ENCODE peak calls at places on chromosomes 2 and 18, in four cellular contexts. L is HL-60, D is GM12878, M is K562. U is an unnamed sample.

GRCh38 chr2:207884127-207884526 is 114.4 kb upstream of the FZD5 start:
- DNase-seq in L (no peak), M (no peak), D (no peak), U (no peak)

GRCh38 chr2:201996681-201997254 is 36.9 kb upstream of the FZD7 start:
- DNase-seq in D (no peak), L (no peak), M (no peak), U (no peak)

GRCh38 chr18:62329676-62330454 is 4.8 kb downstream of the TNFRSF11A start:
- DNase-seq in D (no peak), M (no peak), L (no peak), U (no peak)

GRCh38 chr2:154264024-154264423 is 392.3 kb downstream of the GALNT13 start:
- DNase-seq in L (no peak), D (no peak), M (no peak), U (no peak)

GRCh38 chr2:128377071-128377910 is 58.6 kb upstream of the HS6ST1 start:
- DNase-seq in D (no peak), M (no peak), L (no peak), U (no peak)

GRCh38 chr2:112841399-112842044 is 4.9 kb upstream of the IL1B start:
- DNase-seq in D (no peak), L (peak), M (no peak), U (no peak)

GRCh38 chr2:32760628-32761027 is 132.8 kb downstream of the TTC27 start:
- DNase-seq in L (no peak), D (no peak), M (no peak), U (no peak)

GRCh38 chr2:205367536-205367935 is 314.8 kb upstream of the NRP2 start:
- DNase-seq in M (no peak), D (no peak), L (no peak), U (no peak)

GRCh38 chr2:2229898-2230817 is 100.9 kb downstream of the MYT1L start:
- DNase-seq in M (no peak), L (no peak), D (no peak), U (no peak)

GRCh38 chr18:68738572-68738971 is 23.7 kb upstream of the TMX3 start:
- DNase-seq in L (no peak), M (no peak), D (no peak), U (no peak)

GRCh38 chr2:241255542-241256167 is 59.8 kb downstream of the HDLBP start:
- DNase-seq in L (no peak), D (no peak), M (no peak), U (no peak)

GRCh38 chr2:119083416-119083815 is 75.1 kb downstream of the C1QL2 start:
- DNase-seq in M (no peak), L (no peak), D (no peak), U (no peak)

GRCh38 chr2:144596074-144596871 is 76.4 kb upstream of the ZEB2 start:
- DNase-seq in M (no peak), D (no peak), L (no peak), U (no peak)

GRCh38 chr18:12851709-12852108 is 32.3 kb downstream of the PTPN2 start:
- DNase-seq in M (no peak), L (no peak), D (no peak), U (no peak)

GRCh38 chr2:35973737-35974132 is 381.8 kb upstream of the CRIM1 start:
- DNase-seq in L (no peak), M (no peak), D (no peak), U (no peak)

GRCh38 chr2:166375736-166376487 is at the start of gene SCN9A:
- DNase-seq in L (no peak), M (peak), D (no peak), U (no peak)

GRCh38 chr18:76530846-76531245 is 35.8 kb upstream of the ZNF516 start:
- DNase-seq in M (no peak), D (no peak), L (no peak), U (no peak)

GRCh38 chr18:21823848-21824247 is 83.3 kb downstream of the MIB1 start:
- DNase-seq in L (no peak), D (no peak), M (no peak), U (no peak)

GRCh38 chr2:132690664-132691303 is 20.8 kb upstream of the LYPD1 start:
- DNase-seq in M (no peak), D (no peak), L (no peak), U (no peak)

GRCh38 chr2:240864475-240864874 is 4.1 kb upstream of the AGXT start:
- DNase-seq in M (no peak), D (no peak), L (no peak), U (no peak)

DNA sequence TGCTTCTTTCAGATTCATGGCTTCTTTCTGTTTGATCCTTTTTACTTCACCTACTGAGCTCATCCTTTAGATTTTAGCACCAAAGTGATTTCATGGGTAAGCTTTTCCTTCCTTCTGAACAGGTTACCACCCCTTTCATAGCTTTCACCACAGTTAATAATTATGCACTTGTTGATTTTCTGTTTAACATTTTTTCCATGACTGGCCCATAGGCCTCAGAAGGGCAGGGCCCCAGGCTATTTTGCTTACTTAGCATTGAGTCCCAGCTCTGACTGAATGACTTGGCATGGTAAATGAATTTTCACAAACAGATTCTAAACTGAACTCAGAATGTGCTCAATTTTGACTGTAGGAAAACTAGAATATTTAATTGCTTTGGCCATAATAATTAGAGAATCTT is 177.0 kb downstream of the GCA start:
- DNase-seq in D (no peak), L (no peak), M (no peak), U (no peak)
- TF ChIP-seq SPI1 in D (no peak), L (no peak), M (no peak), U (no peak)

GRCh38 chr18:2952605-2953004 is 60.3 kb downstream of the LPIN2 start:
- DNase-seq in L (no peak), M (no peak), D (no peak), U (no peak)

DNA sequence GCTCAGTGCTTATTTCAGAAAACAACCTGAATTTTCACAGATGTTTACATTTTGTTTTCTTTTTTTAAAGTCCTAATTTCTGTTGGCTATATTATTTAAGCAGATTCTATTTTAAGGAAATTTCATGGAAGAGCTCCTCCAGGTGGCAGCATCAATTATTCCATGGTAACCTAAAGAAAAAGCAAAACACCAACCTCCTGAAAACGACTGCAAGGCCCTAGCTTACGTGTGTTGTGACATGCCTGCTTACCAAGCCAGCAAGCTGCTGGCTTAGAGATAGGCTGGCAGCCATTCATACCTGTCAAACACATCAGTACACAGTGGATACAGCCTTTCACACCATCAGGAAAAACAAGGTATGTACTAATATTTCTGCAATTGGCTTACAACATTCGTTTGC is 64.9 kb downstream of the LPIN2 start:
- DNase-seq in D (no peak), M (peak), L (no peak), U (no peak)
- TF ChIP-seq POLR2AphosphoS5 in D (no peak), M (no peak), L (no peak), U (no peak)

GRCh38 chr2:131146255-131146654 is 41.1 kb downstream of the PLEKHB2 start:
- DNase-seq in D (no peak), M (no peak), L (no peak), U (no peak)

GRCh38 chr2:131145040-131145439 is 39.9 kb downstream of the PLEKHB2 start:
- DNase-seq in D (no peak), M (no peak), L (no peak), U (no peak)

GRCh38 chr2:131148426-131148825 is 43.3 kb downstream of the PLEKHB2 start:
- DNase-seq in L (no peak), M (no peak), D (no peak), U (no peak)

GRCh38 chr2:131143803-131144202 is 38.7 kb downstream of the PLEKHB2 start:
- DNase-seq in M (no peak), D (no peak), L (no peak), U (no peak)

DNA sequence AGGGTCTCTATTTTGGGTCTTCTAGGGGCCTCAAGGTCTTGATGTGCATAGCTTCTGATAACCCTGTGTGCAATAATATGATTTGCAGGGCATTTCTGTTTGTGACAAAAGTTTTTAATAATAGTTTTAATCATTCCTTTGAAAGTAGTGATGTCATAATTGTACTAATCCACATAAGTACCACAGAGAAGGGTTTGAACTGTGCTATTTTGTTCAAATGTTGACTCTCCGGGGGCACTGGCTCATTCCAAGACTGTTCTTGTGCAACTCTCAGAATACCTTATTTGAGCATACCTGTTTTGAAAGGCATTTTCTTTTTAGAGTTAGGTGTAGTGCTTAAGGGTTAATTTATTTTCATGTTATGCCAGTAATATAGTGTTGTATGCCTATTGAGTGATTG is 41.6 kb downstream of the PLEKHB2 start:
- DNase-seq in D (no peak), L (no peak), M (no peak), U (no peak)
- TF ChIP-seq SPI1 in D (no peak), L (no peak), M (no peak), U (no peak)

GRCh38 chr18:46333371-46334199 is 229.4 kb downstream of the HAUS1 start:
- DNase-seq in M (peak), L (peak), D (no peak), U (no peak)
- TF ChIP-seq POLR2AphosphoS5 in M (no peak), L (peak), D (no peak), U (no peak)

U was measured in GM12891.